ENCODE peak calls at places on chromosomes 6 and 20, in five cellular contexts. P is CD4-positive, alpha-beta memory T cell; Q is Right ventricle myocardium superior; S is breast epithelium; J is endodermal cell. N is an unnamed sample.

GRCh38 chr6:128696651-128697391 is 176.4 kb upstream of the PTPRK start:
- DNase-seq in Q (no peak), J (no peak), S (no peak), P (no peak), N (no peak)

GRCh38 chr20:18284805-18285533 is 3.4 kb upstream of the ZNF133 start:
- DNase-seq in S (no peak), P (no peak), J (no peak), Q (no peak), N (no peak)

GRCh38 chr6:112620832-112621569 is 273.9 kb downstream of the RFPL4B start:
- DNase-seq in Q (no peak), S (no peak), J (no peak), P (no peak), N (no peak)

GRCh38 chr6:137188855-137189254 is 15.4 kb upstream of the IL22RA2 start:
- DNase-seq in S (no peak), Q (no peak), J (no peak), P (no peak), N (no peak)

GRCh38 chr6:33620158-33620583 is 951 bp upstream of the ITPR3 start:
- DNase-seq in S (no peak), P (no peak), J (peak; percentile 76), Q (peak; percentile 59), N (no peak)

GRCh38 chr6:40916816-40917215 is 122.2 kb downstream of the UNC5CL start:
- DNase-seq in P (no peak), J (no peak), Q (no peak), S (no peak), N (no peak)

GRCh38 chr6:19972221-19972620 is 135.1 kb downstream of the ID4 start:
- DNase-seq in S (no peak), Q (no peak), P (no peak), J (no peak), N (no peak)

GRCh38 chr6:79225718-79226117 is 8.8 kb downstream of the HMGN3 start:
- DNase-seq in S (no peak), J (no peak), Q (no peak), P (no peak), N (no peak)

GRCh38 chr20:41592516-41593192 is 25.5 kb downstream of the CHD6 start:
- DNase-seq in Q (no peak), P (no peak), J (no peak), S (no peak), N (no peak)

GRCh38 chr20:35134472-35134871 is 12.7 kb downstream of the EDEM2 start:
- DNase-seq in J (no peak), S (no peak), Q (peak; percentile 54), P (no peak), N (no peak)

GRCh38 chr6:26104457-26105108 is 17.4 kb downstream of the HFE start:
- DNase-seq in Q (no peak), S (no peak), J (peak; percentile 76), P (no peak), N (no peak)

GRCh38 chr6:136790411-136791295 is 1.6 kb downstream of the MAP3K5 start:
- DNase-seq in Q (no peak), S (no peak), P (no peak), J (no peak), N (no peak)

GRCh38 chr6:54579011-54579410 is 267.6 kb upstream of the FAM83B start:
- DNase-seq in Q (no peak), J (peak; percentile 50), S (no peak), P (no peak), N (no peak)

GRCh38 chr6:162963861-162964260 is 236.1 kb downstream of the PACRG start:
- DNase-seq in P (no peak), J (no peak), Q (no peak), S (no peak), N (no peak)

GRCh38 chr6:166942393-166943168 is 13.8 kb downstream of the RNASET2 start:
- DNase-seq in Q (no peak), J (no peak), P (peak; percentile 87), S (no peak), N (no peak)

GRCh38 chr20:25245461-25245860 is 2.4 kb upstream of the PYGB start:
- DNase-seq in S (no peak), P (no peak), J (peak; percentile 45), Q (no peak), N (no peak)

GRCh38 chr6:1322206-1322605 is 10.3 kb downstream of the FOXQ1 start:
- DNase-seq in J (no peak), P (no peak), Q (no peak), S (no peak), N (no peak)

GRCh38 chr6:148128014-148128730 is 214.5 kb upstream of the SASH1 start:
- DNase-seq in Q (no peak), P (no peak), S (no peak), J (no peak), N (no peak)

GRCh38 chr6:10177703-10178102 is 237.2 kb downstream of the TFAP2A start:
- DNase-seq in S (no peak), P (no peak), Q (no peak), J (no peak), N (no peak)

GRCh38 chr6:75285156-75285639 is 606 bp upstream of the TMEM30A start:
- DNase-seq in J (no peak), Q (no peak), S (no peak), P (no peak), N (no peak)

GRCh38 chr20:56439784-56440291 is 27.8 kb downstream of the CASS4 start:
- DNase-seq in P (no peak), Q (peak; percentile 80), S (no peak), J (no peak), N (no peak)

GRCh38 chr20:41617059-41617921 is 887 bp downstream of the CHD6 start:
- DNase-seq in Q (peak; percentile 58), P (peak; percentile 66), J (peak; percentile 69), S (no peak), N (no peak)

GRCh38 chr20:18511566-18511965 is 3.8 kb downstream of the SEC23B start:
- DNase-seq in Q (no peak), P (no peak), J (no peak), S (no peak), N (no peak)

GRCh38 chr20:48638546-48638945 is 189.3 kb downstream of the PREX1 start:
- DNase-seq in J (no peak), P (no peak), Q (no peak), S (no peak), N (no peak)

GRCh38 chr6:19896580-19897010 is 59.4 kb downstream of the ID4 start:
- DNase-seq in J (no peak), P (no peak), S (peak; percentile 52), Q (no peak), N (no peak)

GRCh38 chr6:7939186-7939863 is 28.7 kb upstream of the TXNDC5 start:
- DNase-seq in S (no peak), J (no peak), P (no peak), Q (no peak), N (no peak)

GRCh38 chr6:69303382-69303781 is 493.4 kb downstream of the LMBRD1 start:
- DNase-seq in S (no peak), Q (no peak), P (no peak), J (no peak), N (no peak)

GRCh38 chr6:136408205-136408604 is 118.6 kb upstream of the BCLAF1 start:
- DNase-seq in S (no peak), Q (no peak), J (no peak), P (no peak), N (no peak)

GRCh38 chr20:33444797-33445560 is 1.4 kb upstream of the SNTA1 start:
- DNase-seq in J (peak; percentile 77), S (no peak), P (no peak), Q (no peak), N (no peak)

GRCh38 chr6:53066059-53066406 is 829 bp downstream of the FBXO9 start:
- DNase-seq in S (peak; percentile 56), P (peak; percentile 61), J (peak; percentile 71), Q (peak; percentile 60), N (no peak)

GRCh38 chr6:31834367-31834703 is 6.8 kb downstream of the HSPA1B start:
- DNase-seq in S (peak; percentile 80), Q (peak; percentile 93), P (peak; percentile 64), J (peak; percentile 90), N (peak; percentile 63)

GRCh38 chr6:131383421-131384411 is 189.3 kb upstream of the ARG1 start:
- DNase-seq in S (no peak), J (peak; percentile 55), P (no peak), Q (no peak), N (no peak)

GRCh38 chr6:161917645-161918044 is 643.8 kb upstream of the AGPAT4 start:
- DNase-seq in J (no peak), Q (no peak), P (no peak), S (no peak), N (no peak)

GRCh38 chr6:11196511-11197174 is 35.8 kb downstream of the NEDD9 start:
- DNase-seq in J (peak; percentile 38), Q (no peak), S (no peak), P (no peak), N (no peak)

GRCh38 chr20:49595811-49596545 is 28.0 kb upstream of the PTGIS start:
- DNase-seq in J (no peak), P (peak; percentile 46), Q (no peak), S (no peak), N (no peak)

GRCh38 chr20:14477125-14477524 is 139.7 kb upstream of the FLRT3 start:
- DNase-seq in S (no peak), Q (no peak), P (no peak), J (no peak), N (no peak)

GRCh38 chr6:89022747-89023289 is 57.7 kb upstream of the PNRC1 start:
- DNase-seq in Q (no peak), S (no peak), P (no peak), J (no peak), N (no peak)